ENCODE peak calls at places on chromosome 17, in ten cellular contexts. K, W, N, C, E, P, Z, B, I and V are unnamed samples. For H3K4me1, the result is how much of the 10 kb centered on the place peaks cover.

GRCh38 chr17:7523033-7523432 is 25.8 kb upstream of the TNFSF12 start:
- DNase-seq in N (no peak), B (no peak), Z (peak), E (no peak), C (no peak), P (peak), I (no peak), W (peak), K (peak), V (no peak)

GRCh38 chr17:15969463-15969862 is 24.5 kb downstream of the ADORA2B start:
- DNase-seq in P (no peak), W (no peak), B (no peak), C (no peak), I (no peak), K (no peak), Z (no peak), E (no peak), N (no peak), V (no peak)

GRCh38 chr17:33469911-33470310 is 176.8 kb upstream of the ASIC2 start:
- DNase-seq in K (no peak), N (no peak), C (no peak), E (no peak), B (no peak), P (no peak), Z (peak), I (no peak), W (peak), V (no peak)

GRCh38 chr17:8068736-8069586 is 18.6 kb downstream of the ALOX12B start:
- DNase-seq in E (no peak), K (no peak), N (no peak), C (peak), I (no peak), B (no peak), Z (peak), W (peak), P (peak), V (no peak)

GRCh38 chr17:14942511-14943185 is 322.5 kb downstream of the PMP22 start:
- DNase-seq in P (no peak), C (no peak), K (no peak), E (no peak), I (no peak), Z (no peak), N (no peak), B (no peak), W (no peak), V (no peak)

GRCh38 chr17:27586203-27586701 is 44.7 kb upstream of the LGALS9 start:
- DNase-seq in W (no peak), N (no peak), B (no peak), E (no peak), C (no peak), Z (no peak), P (no peak), K (no peak), I (no peak), V (no peak)

GRCh38 chr17:4004517-4005295 is 40.5 kb upstream of the ATP2A3 start:
- DNase-seq in N (no peak), C (peak), W (peak), E (no peak), P (peak), K (peak), I (peak), Z (peak), B (peak), V (peak)

GRCh38 chr17:27354491-27355081 is 60.7 kb downstream of the WSB1 start:
- DNase-seq in P (no peak), B (no peak), K (no peak), E (no peak), W (peak), C (no peak), Z (no peak), N (no peak), I (no peak), V (no peak)

GRCh38 chr17:58338454-58338841 is 9.9 kb upstream of the TSPOAP1 start:
- DNase-seq in I (no peak), C (no peak), E (no peak), B (no peak), N (no peak), K (no peak), Z (no peak), W (no peak), P (no peak), V (no peak)
- H3K4me1 ChIP-seq in I (under half), C (under half), E (under half), B (under half), N (under half), K (under half), Z (under half), W (under half), P (under half), V (under half)

GRCh38 chr17:54971147-54971546 is 2.6 kb downstream of the STXBP4 start:
- DNase-seq in P (no peak), K (no peak), N (no peak), C (no peak), W (no peak), E (no peak), B (no peak), I (no peak), Z (no peak), V (no peak)

GRCh38 chr17:54969658-54970572 is 1.4 kb downstream of the STXBP4 start:
- DNase-seq in I (no peak), E (no peak), B (no peak), C (no peak), N (no peak), P (no peak), K (no peak), W (no peak), Z (no peak), V (no peak)

GRCh38 chr17:54968954-54969400 is 412 bp downstream of the STXBP4 start:
- DNase-seq in Z (peak), I (no peak), E (no peak), N (no peak), W (peak), P (peak), K (no peak), C (peak), B (no peak), V (peak)

GRCh38 chr17:54967621-54968258 is 714 bp downstream of the COX11 start:
- DNase-seq in C (no peak), E (no peak), W (peak), I (no peak), K (no peak), B (peak), N (no peak), Z (peak), P (peak), V (peak)

GRCh38 chr17:54968259-54968953 is at the start of the genes COX11 and STXBP4:
- DNase-seq in K (peak), N (peak), C (peak), B (peak), P (peak), E (peak), W (peak), Z (peak), I (peak), V (peak)
- TF ChIP-seq POLR2A in K (no peak), N (peak), C (peak), B (peak), P (peak), E (peak), W (peak), Z (peak), I (peak), V (peak)

GRCh38 chr17:45290269-45290765 is 26.5 kb downstream of the MAP3K14 start:
- DNase-seq in I (no peak), N (no peak), E (no peak), Z (no peak), B (no peak), K (no peak), W (no peak), P (no peak), C (no peak), V (no peak)
- H3K4me1 ChIP-seq in I (under half), N (under half), E (under half), Z (half or more), B (half or more), K (half or more), W (half or more), P (half or more), C (half or more), V (under half)

DNA sequence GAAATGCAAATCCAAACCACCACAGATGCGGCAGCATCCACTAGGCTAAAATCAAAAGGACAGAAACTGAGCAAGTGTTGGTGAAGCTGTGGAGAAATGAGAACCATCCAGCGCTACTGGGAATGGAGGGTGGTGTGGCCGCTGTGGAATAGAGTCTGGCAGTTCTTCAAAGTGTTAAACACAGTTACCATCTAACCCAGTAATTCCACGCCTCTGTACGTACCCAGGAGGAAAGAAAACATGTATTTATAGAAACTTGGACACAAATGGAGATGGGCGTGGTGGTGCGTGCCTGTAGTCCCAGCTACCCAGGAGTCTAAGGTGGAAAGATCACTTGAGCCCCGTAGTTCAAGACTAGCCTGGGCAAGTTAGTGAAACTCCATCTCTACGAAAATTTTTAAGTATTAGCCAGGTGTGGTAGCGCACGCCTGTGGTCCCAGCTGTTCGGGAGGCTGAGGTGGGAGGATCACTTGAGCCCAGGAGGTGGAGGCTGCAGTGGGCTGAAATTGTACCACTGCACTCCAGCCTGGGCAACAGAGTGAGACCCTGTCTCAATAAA is 11.6 kb downstream of the SLC25A10 start:
- DNase-seq in I (no peak), P (no peak), N (no peak), K (peak), W (peak), C (no peak), Z (peak), B (no peak), E (no peak), V (no peak)
- TF ChIP-seq POLR2A in I (peak), P (no peak), N (no peak), K (no peak), W (peak), C (no peak), Z (peak), B (peak), E (no peak), V (no peak)

DNA sequence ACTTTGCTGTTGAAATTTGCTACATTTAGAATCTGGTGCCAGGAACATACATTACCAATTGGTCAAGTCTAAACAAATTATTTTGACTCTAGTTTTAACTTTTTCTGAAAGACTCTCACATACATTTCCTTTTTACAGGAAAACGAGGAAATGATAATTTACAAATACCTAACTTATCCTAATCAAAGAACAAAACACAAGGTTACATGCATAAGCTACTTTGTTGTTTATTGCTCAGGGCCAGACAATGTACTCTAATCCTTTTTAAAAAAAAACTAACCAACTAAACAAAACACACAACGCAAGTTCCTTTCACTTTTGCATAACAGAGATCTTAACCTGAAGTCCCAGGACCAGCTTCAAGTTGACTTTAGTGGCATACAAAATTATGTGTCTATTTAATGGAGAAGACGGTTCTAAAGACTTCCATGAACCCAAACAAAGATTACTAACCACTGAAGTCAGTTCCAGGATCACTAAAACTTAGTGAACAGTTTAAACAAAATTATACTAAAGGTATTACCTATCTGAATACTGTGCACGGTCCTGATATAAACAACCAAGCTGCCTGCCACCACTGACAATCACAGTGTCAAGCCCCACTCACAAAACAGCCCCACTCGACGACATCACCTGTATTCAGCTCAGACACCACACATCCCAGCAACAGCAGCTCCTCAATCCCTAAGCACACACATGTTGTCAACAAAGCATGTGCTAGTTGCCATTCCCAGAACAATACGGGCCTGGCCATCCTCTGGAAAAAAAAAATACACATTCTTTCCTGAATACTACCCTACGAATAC is 1.9 kb downstream of the ZNF652 start:
- DNase-seq in Z (no peak), E (no peak), K (no peak), P (peak), C (no peak), N (no peak), I (no peak), W (no peak), B (no peak), V (no peak)
- H3K4me1 ChIP-seq in Z (under half), E (under half), K (under half), P (under half), C (half or more), N (under half), I (under half), W (under half), B (under half), V (under half)

DNA sequence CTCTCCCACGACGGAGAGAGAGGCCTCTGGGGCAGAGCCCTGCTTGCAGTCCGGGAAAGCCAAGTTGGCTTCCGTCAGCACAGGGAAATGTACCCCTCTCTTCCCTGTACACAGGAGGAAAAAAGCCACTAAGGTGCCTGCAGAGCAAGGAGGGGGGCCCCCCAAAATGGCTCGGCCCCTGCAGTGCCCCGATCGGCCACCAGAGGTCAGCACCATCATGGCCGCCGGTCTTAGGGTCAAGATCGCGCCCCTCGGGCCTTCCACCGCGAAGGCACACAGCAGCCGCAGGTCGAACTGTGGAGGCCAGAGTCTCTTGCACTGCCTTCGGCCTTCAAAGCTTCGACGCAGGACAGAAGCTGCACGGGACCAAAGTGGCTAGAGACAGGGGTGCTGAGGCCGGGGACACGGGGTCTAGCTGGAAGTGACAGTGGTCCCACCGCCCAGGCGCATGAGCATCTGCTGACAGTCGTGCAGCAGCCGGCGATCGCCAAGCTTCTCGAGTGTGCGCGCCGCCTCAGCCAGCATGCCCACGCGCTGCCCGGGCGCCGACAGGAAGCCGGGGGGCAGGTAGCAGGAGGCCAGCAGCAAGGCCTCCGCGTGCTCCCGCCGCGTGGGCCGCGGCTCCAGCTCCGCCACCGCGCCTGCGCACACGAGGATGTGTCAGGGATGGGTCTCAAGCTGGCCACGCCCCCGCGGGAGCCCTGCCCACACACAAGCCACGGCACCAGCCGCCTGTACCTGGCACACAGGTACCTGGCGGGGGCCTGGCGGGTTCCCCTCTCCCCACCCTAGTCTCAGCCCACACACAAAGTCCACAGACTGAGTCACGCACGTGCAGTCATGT is 24.4 kb downstream of the SREBF1 start:
- DNase-seq in K (peak), N (peak), P (peak), I (no peak), Z (peak), W (peak), B (peak), C (peak), E (peak), V (peak)
- TF ChIP-seq POLR2A in K (no peak), N (no peak), P (no peak), I (peak), Z (no peak), W (no peak), B (no peak), C (no peak), E (no peak), V (no peak)

GRCh38 chr17:55377885-55378284 is 43.8 kb downstream of the MMD start:
- DNase-seq in K (no peak), E (no peak), I (no peak), Z (no peak), C (no peak), B (no peak), W (no peak), P (no peak), N (no peak), V (no peak)
- H3K4me1 ChIP-seq in K (under half), E (under half), I (under half), Z (under half), C (under half), B (under half), W (under half), P (under half), N (under half), V (under half)

GRCh38 chr17:49687878-49688491 is 10.1 kb upstream of the SPOP start:
- DNase-seq in W (no peak), E (no peak), N (no peak), K (no peak), C (no peak), Z (no peak), B (no peak), P (peak), I (no peak), V (peak)
- TF ChIP-seq POLR2A in W (no peak), E (no peak), N (no peak), K (no peak), C (no peak), Z (peak), B (no peak), P (no peak), I (no peak), V (no peak)